ENCODE peak calls at places on chromosomes 1 and 21, in six cellular contexts. N is sigmoid colon, A is GM12891, J is lower leg skin, B is stomach, L is uterus. H is an unnamed sample.

GRCh38 chr1:156677616-156678596 is 699 bp upstream of the NES start:
- DNase-seq in N (peak), A (no peak), J (no peak), B (peak), L (peak), H (no peak)

GRCh38 chr1:68379085-68379478 is 70.7 kb downstream of the RPE65 start:
- DNase-seq in N (no peak), A (no peak), J (no peak), B (no peak), L (no peak), H (no peak)

GRCh38 chr1:169207825-169208520 is 101.5 kb downstream of the ATP1B1 start:
- DNase-seq in N (no peak), A (no peak), J (no peak), B (no peak), L (no peak), H (no peak)

GRCh38 chr1:70893381-70893780 is 154.2 kb downstream of the PTGER3 start:
- DNase-seq in N (no peak), A (no peak), J (no peak), B (no peak), L (no peak), H (no peak)

GRCh38 chr1:75615664-75616435 is 4.9 kb upstream of the SLC44A5 start:
- DNase-seq in N (peak), A (peak), J (no peak), B (peak), L (no peak), H (no peak)

GRCh38 chr21:28240586-28240985 is 752.1 kb downstream of the LTN1 start:
- DNase-seq in N (no peak), A (no peak), J (no peak), B (no peak), L (no peak), H (no peak)

GRCh38 chr1:7784492-7785071 is 491 bp downstream of the PER3 start:
- DNase-seq in N (peak), A (no peak), J (no peak), B (no peak), L (peak), H (no peak)

GRCh38 chr1:17561252-17561558 is 21.7 kb downstream of the ARHGEF10L start:
- DNase-seq in N (no peak), A (no peak), J (no peak), B (no peak), L (no peak), H (no peak)

GRCh38 chr1:61975621-61976020 is 219.0 kb upstream of the L1TD1 start:
- DNase-seq in N (no peak), A (no peak), J (no peak), B (no peak), L (no peak), H (no peak)

GRCh38 chr1:176157995-176158394 is 49.1 kb downstream of the COP1 start:
- DNase-seq in N (no peak), A (no peak), J (no peak), B (no peak), L (no peak), H (no peak)
- TF ChIP-seq POLR2A in N (no peak), A (no peak), J (no peak), B (no peak), L (no peak), H (no peak)

GRCh38 chr1:154557939-154558609 is 388 bp downstream of the UBE2Q1 start:
- DNase-seq in N (peak), A (no peak), J (peak), B (peak), L (peak), H (no peak)

GRCh38 chr1:154556422-154556821 is 2.0 kb downstream of the UBE2Q1 start:
- DNase-seq in N (no peak), A (no peak), J (no peak), B (no peak), L (no peak), H (no peak)

GRCh38 chr1:154557248-154557938 is 1.1 kb downstream of the UBE2Q1 start:
- DNase-seq in N (no peak), A (no peak), J (no peak), B (no peak), L (no peak), H (no peak)

GRCh38 chr1:154559496-154559950 is 1.1 kb upstream of the UBE2Q1 start:
- DNase-seq in N (peak), A (peak), J (peak), B (peak), L (peak), H (no peak)

GRCh38 chr1:154558610-154559495 is at the start of gene UBE2Q1:
- DNase-seq in N (peak), A (peak), J (peak), B (peak), L (peak), H (peak)
- TF ChIP-seq POLR2A in N (peak), A (peak), J (no peak), B (no peak), L (peak), H (peak)

DNA sequence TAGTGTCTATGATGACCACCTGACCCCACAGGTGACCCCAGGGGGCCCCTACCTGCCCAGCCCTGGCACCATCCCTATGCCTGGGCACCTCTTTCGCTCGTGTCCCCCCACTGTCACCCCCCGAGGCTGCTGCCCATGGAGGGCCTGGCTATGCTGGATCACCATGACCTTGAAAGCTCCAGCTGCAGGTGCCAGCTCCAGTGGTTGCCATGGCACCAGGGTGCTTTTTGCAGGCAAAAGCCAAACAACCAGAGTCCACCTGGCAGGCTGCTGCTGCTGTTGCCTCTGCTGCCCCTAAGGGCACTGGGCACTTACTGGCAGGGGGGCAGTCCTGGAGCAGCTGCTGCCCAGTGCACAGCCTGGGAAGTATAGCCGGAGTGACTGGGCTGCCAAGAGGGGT is 21.7 kb downstream of the ETNK2 start:
- DNase-seq in N (no peak), A (no peak), J (no peak), B (peak), L (peak), H (no peak)
- TF ChIP-seq POLR2A in N (no peak), A (no peak), J (no peak), B (no peak), L (no peak), H (no peak)

GRCh38 chr1:53835491-53835890 is 2.6 kb downstream of the NDC1 start:
- DNase-seq in N (no peak), A (no peak), J (no peak), B (no peak), L (no peak), H (no peak)

GRCh38 chr1:53834776-53835175 is 3.3 kb downstream of the NDC1 start:
- DNase-seq in N (no peak), A (no peak), J (no peak), B (no peak), L (no peak), H (no peak)

GRCh38 chr1:53842347-53842746 is 4.3 kb upstream of the NDC1 start:
- DNase-seq in N (no peak), A (no peak), J (no peak), B (no peak), L (no peak), H (no peak)

GRCh38 chr1:53838654-53838974 is 518 bp upstream of the NDC1 start:
- DNase-seq in N (no peak), A (no peak), J (no peak), B (no peak), L (no peak), H (no peak)

DNA sequence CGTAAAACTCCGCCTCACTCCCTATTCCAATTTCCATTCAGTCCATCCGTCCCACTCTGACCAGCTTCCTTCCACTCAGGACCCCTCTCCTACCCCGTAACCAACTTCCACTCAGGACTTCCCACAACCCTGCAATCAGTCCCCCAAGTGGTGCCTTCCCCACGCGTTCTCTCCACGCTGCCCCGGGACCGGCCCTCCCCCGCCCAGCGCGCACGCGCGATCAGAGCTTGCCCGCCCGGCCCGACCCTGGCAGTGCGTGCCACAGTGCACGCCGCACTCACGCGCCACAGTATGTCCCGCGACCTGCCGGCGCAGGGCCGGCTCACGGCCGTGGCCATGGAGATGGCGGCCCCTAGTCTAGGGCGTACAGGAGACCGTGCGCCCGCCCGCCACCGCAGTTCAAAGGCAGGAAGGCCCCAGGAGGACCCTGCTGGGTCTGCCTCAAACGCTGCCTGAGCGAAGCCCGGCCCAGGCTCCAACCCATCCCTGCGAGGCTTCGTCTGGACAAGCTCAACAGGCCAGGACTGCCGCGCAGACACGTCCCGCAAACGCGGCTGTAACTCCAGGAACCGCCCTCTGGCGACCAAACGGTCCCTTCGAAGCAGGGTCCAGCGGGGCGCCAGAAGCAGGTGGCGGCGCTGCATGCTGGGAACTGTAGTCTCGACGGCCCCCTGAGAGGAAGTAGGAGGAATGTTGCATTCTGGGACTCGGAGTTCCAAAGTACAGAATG is at the start of gene NDC1:
- DNase-seq in N (peak), A (peak), J (peak), B (peak), L (peak), H (peak)
- TF ChIP-seq POLR2A in N (no peak), A (peak), J (no peak), B (no peak), L (no peak), H (peak)

DNA sequence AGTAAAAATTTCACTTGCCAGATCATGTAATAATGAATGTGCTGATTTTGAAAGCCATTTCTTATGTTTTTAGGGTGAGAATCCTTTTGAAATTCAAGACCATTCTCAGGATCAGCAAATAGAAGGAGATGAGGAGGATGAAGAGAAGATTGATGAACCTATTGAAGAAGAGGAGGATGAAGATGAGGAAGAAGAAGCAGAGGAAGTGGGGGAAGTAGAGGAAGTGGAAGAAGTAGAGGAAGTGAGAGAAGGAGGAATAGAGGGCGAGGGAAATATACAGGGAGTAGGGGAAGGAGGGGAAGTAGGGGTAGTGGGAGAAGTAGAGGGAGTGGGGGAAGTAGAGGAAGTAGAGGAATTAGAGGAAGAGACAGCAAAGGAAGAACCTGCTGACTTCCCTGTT is 32.4 kb downstream of the ZNF326 start:
- DNase-seq in N (no peak), A (no peak), J (no peak), B (no peak), L (no peak), H (no peak)
- TF ChIP-seq POLR2A in N (no peak), A (no peak), J (no peak), B (no peak), L (no peak), H (no peak)

DNA sequence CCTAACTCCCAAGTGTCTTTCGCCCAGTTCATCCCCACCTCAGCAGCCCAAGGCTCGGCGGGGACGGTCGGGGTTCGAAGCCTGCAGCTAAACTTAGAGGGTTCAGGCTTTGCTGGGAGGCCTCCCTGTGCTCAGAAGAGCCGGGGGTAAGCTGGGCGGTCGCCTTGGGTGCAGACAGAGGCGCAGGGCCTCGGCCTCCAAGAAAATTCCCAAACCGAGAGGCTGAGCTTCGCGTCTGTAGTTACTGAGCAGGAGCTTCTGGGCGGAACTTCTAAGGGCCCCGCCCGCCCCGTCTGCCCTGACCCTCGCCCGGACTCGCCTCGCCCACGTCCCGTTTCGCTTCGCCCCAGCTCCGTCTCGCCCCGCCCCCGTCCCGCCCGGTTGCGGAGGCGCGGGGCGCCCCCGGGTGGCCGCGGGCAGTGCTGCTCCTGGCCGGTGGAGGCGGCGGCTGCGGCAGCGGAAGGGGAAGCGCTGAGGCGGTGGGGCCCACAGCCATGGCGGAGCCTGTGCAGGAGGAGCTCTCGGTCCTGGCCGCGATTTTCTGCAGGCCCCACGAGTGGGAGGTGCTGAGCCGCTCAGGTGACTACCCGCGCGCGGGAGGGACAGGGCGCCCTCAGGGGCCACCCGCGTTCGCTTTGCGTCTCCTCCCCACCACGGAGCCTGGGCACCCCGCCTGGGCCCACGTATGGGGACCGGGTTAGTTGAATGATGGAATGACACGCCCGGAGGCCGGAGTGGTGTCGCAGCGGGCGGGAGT is at the start of gene RWDD3:
- DNase-seq in N (peak), A (peak), J (peak), B (peak), L (peak), H (peak)
- TF ChIP-seq POLR2A in N (no peak), A (peak), J (peak), B (peak), L (peak), H (peak)